ENCODE peak calls at places on chromosomes 2 and 18, in six cellular contexts. C is H1, P is neuronal stem cell, M is IMR-90, O is H9, Z is trophoblast cell. Y is an unnamed sample.

GRCh38 chr18:9417081-9417841 is 58.1 kb upstream of the RALBP1 start:
- DNase-seq in C (peak), P (no peak), M (peak), O (no peak), Z (no peak), Y (peak)

GRCh38 chr18:25592804-25593360 is 240.9 kb upstream of the ZNF521 start:
- DNase-seq in C (no peak), P (no peak), M (no peak), O (no peak), Z (no peak), Y (no peak)

GRCh38 chr2:62293490-62294212 is 97.7 kb downstream of the B3GNT2 start:
- DNase-seq in C (peak), P (peak), M (no peak), O (peak), Z (peak), Y (peak)

GRCh38 chr2:231890896-231891513 is 35.2 kb downstream of the NPPC start:
- DNase-seq in C (no peak), P (no peak), M (no peak), O (no peak), Z (no peak), Y (no peak)

GRCh38 chr2:6492573-6492972 is 373.1 kb downstream of the CMPK2 start:
- DNase-seq in C (no peak), P (no peak), M (no peak), O (no peak), Z (no peak), Y (no peak)

GRCh38 chr2:203706403-203706802 is at the start of gene CD28:
- DNase-seq in C (no peak), P (no peak), M (no peak), O (no peak), Z (no peak), Y (no peak)

GRCh38 chr18:66395671-66396218 is 208.1 kb downstream of the CDH19 start:
- DNase-seq in C (no peak), P (no peak), M (no peak), O (no peak), Z (no peak), Y (no peak)

GRCh38 chr18:50111398-50111797 is 83.5 kb downstream of the MYO5B start:
- DNase-seq in C (no peak), P (no peak), M (no peak), O (no peak), Z (no peak), Y (no peak)

GRCh38 chr2:10875126-10875525 is 36.6 kb upstream of the KCNF1 start:
- DNase-seq in C (no peak), P (no peak), M (no peak), O (no peak), Z (peak), Y (no peak)

GRCh38 chr2:10873171-10873570 is 38.6 kb upstream of the KCNF1 start:
- DNase-seq in C (no peak), P (no peak), M (no peak), O (no peak), Z (peak), Y (no peak)

GRCh38 chr2:10871978-10872377 is 39.8 kb upstream of the KCNF1 start:
- DNase-seq in C (no peak), P (no peak), M (no peak), O (no peak), Z (no peak), Y (no peak)

GRCh38 chr2:10876394-10876793 is 35.3 kb upstream of the KCNF1 start:
- DNase-seq in C (no peak), P (no peak), M (no peak), O (no peak), Z (peak), Y (no peak)

GRCh38 chr2:10873790-10874437 is 37.8 kb upstream of the KCNF1 start:
- DNase-seq in C (no peak), P (no peak), M (peak), O (no peak), Z (peak), Y (peak)
- H3K14ac ChIP-seq in C (no peak), P (no peak), M (no peak), O (no peak), Z (no peak), Y (no peak)

GRCh38 chr2:72994282-72994990 is 77.1 kb downstream of the SFXN5 start:
- DNase-seq in C (peak), P (no peak), M (no peak), O (peak), Z (no peak), Y (no peak)

GRCh38 chr2:72992734-72993102 is 75.4 kb downstream of the EMX1 start:
- DNase-seq in C (no peak), P (no peak), M (no peak), O (no peak), Z (no peak), Y (no peak)

GRCh38 chr2:72991980-72992733 is 74.8 kb downstream of the EMX1 start:
- DNase-seq in C (peak), P (no peak), M (no peak), O (peak), Z (no peak), Y (no peak)

GRCh38 chr2:72993585-72994280 is 76.4 kb downstream of the EMX1 start:
- DNase-seq in C (no peak), P (no peak), M (no peak), O (peak), Z (no peak), Y (no peak)

DNA sequence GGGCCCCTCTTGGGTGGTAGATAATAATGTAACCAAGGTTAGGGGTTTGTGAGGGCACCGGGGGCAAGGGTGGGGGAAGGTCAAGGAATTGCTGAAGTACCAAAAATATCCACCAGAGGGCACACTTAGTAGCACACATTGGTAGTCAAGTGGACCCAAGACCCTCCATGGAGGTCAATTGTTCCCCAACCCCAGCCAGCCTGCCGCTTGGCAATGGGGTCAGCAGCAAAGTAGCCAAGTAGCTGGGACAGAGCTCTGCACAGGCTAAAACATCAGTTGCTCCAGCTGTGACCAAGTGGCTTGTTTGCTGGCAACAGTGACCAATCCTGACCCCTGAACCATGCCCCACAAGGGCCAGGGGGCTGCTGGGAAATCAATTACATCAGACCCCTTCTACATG is 75.8 kb downstream of the EMX1 start:
- DNase-seq in C (peak), P (peak), M (peak), O (peak), Z (no peak), Y (peak)
- H4K91ac ChIP-seq in C (no peak), P (no peak), M (no peak), O (no peak), Z (no peak), Y (no peak)

GRCh38 chr2:235936493-235936892 is 231.7 kb downstream of the GBX2 start:
- DNase-seq in C (no peak), P (no peak), M (no peak), O (peak), Z (no peak), Y (no peak)

GRCh38 chr2:235937526-235937925 is 230.7 kb downstream of the GBX2 start:
- DNase-seq in C (no peak), P (no peak), M (no peak), O (no peak), Z (no peak), Y (no peak)

GRCh38 chr2:235937936-235938335 is 230.2 kb downstream of the GBX2 start:
- DNase-seq in C (no peak), P (no peak), M (no peak), O (no peak), Z (no peak), Y (no peak)

GRCh38 chr2:235935773-235936172 is 232.4 kb downstream of the GBX2 start:
- DNase-seq in C (no peak), P (no peak), M (no peak), O (peak), Z (no peak), Y (no peak)

GRCh38 chr2:235937092-235937491 is 231.1 kb downstream of the GBX2 start:
- DNase-seq in C (no peak), P (no peak), M (no peak), O (peak), Z (no peak), Y (no peak)
- H3K14ac ChIP-seq in C (no peak), P (no peak), M (no peak), O (no peak), Z (no peak), Y (no peak)

DNA sequence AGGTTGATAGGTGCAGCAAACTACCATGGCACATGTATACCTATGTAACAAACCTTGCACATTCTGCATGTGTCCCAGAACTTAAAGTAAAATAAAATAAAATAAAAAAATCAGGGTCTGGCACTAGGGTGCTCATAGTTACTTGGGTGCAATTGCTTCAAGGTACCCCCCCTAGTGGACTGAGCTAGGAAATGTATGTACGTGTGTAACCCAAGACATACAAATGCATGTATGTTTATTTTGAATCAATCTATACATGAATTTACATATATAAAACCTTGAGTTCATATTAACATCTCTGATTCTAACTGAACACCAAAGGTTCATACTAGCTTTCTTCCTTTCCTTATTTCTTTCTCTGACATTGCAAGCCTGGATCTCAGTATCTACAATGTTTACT is 51.5 kb downstream of the USP37 start:
- DNase-seq in C (no peak), P (no peak), M (peak), O (no peak), Z (no peak), Y (peak)
- H4K91ac ChIP-seq in C (no peak), P (no peak), M (no peak), O (no peak), Z (no peak), Y (no peak)

GRCh38 chr18:61569176-61569892 is 236.1 kb downstream of the CDH20 start:
- DNase-seq in C (no peak), P (no peak), M (peak), O (no peak), Z (peak), Y (peak)

GRCh38 chr18:61575419-61575818 is 242.2 kb downstream of the CDH20 start:
- DNase-seq in C (no peak), P (no peak), M (no peak), O (no peak), Z (no peak), Y (no peak)

GRCh38 chr18:61572871-61573270 is 239.6 kb downstream of the CDH20 start:
- DNase-seq in C (no peak), P (no peak), M (peak), O (no peak), Z (no peak), Y (peak)

GRCh38 chr18:61574665-61575064 is 241.4 kb downstream of the CDH20 start:
- DNase-seq in C (no peak), P (no peak), M (peak), O (no peak), Z (no peak), Y (peak)

GRCh38 chr18:61570070-61570469 is 236.8 kb downstream of the CDH20 start:
- DNase-seq in C (no peak), P (no peak), M (no peak), O (no peak), Z (no peak), Y (no peak)
- H3K14ac ChIP-seq in C (no peak), P (no peak), M (peak), O (no peak), Z (no peak), Y (no peak)

DNA sequence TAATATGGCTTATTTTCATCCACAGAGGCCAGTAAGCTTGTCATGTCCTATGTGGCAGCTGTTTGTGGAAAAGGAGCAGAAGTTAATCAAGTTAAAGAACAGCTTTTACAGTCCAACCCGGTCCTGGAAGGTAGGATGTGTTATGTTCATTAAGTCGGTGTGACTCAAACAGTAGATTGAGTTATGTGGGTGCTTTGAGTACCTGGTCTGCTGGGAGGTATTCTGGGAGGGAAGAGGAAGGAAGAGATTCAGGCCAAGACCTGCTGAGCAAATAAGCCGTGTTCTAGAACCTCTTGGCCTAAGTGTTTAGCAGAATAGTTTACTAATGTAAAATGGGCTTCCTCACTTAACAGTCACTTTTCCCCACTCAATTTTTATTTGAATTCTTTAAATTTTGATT is 96.2 kb downstream of the MYO1B start:
- DNase-seq in C (no peak), P (no peak), M (no peak), O (no peak), Z (no peak), Y (no peak)
- H4K91ac ChIP-seq in C (no peak), P (no peak), M (peak), O (no peak), Z (no peak), Y (no peak)

GRCh38 chr2:172438741-172439508 is 11.5 kb downstream of the ITGA6 start:
- DNase-seq in C (no peak), P (no peak), M (peak), O (no peak), Z (no peak), Y (no peak)
- H3K14ac ChIP-seq in C (no peak), P (no peak), M (peak), O (no peak), Z (no peak), Y (no peak)

DNA sequence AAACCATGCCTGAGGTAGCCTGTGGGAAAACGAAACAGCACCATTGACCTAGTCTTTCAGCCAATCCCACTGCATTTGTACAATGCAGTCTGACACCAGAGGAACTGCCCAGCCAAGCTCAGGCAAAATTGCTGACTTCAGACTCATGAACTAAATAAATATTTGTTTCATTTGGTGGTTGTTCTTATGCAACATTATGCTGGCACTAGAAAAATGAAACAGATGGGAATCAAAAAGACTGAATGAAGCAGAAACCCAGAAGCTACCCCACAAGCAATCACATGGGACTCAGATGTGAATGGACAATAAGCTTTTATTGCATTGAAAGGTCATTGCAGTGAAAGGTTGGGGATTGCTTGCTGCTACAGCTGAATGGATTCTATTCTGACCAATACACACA is 1.7 kb downstream of the NAT8 start:
- DNase-seq in C (no peak), P (no peak), M (no peak), O (no peak), Z (no peak), Y (peak)
- H4K91ac ChIP-seq in C (no peak), P (no peak), M (no peak), O (no peak), Z (no peak), Y (no peak)

GRCh38 chr2:127565261-127566138 is 30.0 kb downstream of the MYO7B start:
- DNase-seq in C (no peak), P (no peak), M (no peak), O (peak), Z (no peak), Y (no peak)
- H3K14ac ChIP-seq in C (no peak), P (peak), M (no peak), O (no peak), Z (no peak), Y (no peak)